ENCODE peak calls at places on chromosomes 16 and 17, in five cellular contexts. One of them, this sample, is unnamed.

GRCh38 chr16:74291577-74292208 is 4.9 kb upstream of the PSMD7 start:
- DNase-seq in kidney epithelial cell: no peak
- DNase-seq in brain microvascular endothelial cell: no peak
- DNase-seq in A549: no peak
- DNase-seq in cardiac fibroblast: no peak
- DNase-seq in this sample: peak

GRCh38 chr16:10584956-10585561 is 4.7 kb upstream of the EMP2 start:
- DNase-seq in brain microvascular endothelial cell: peak
- DNase-seq in A549: no peak
- DNase-seq in kidney epithelial cell: no peak
- DNase-seq in cardiac fibroblast: no peak
- DNase-seq in this sample: peak

GRCh38 chr16:87356491-87356853 is 27.1 kb downstream of the FBXO31 start:
- DNase-seq in cardiac fibroblast: no peak
- DNase-seq in brain microvascular endothelial cell: no peak
- DNase-seq in A549: no peak
- DNase-seq in kidney epithelial cell: no peak
- DNase-seq in this sample: no peak

GRCh38 chr16:3094289-3095027 is 4.6 kb downstream of the ZSCAN10 start:
- DNase-seq in brain microvascular endothelial cell: peak
- DNase-seq in A549: no peak
- DNase-seq in cardiac fibroblast: peak
- DNase-seq in kidney epithelial cell: no peak
- DNase-seq in this sample: peak

GRCh38 chr17:58710948-58711552 is 18.6 kb downstream of the RAD51C start:
- DNase-seq in cardiac fibroblast: peak
- DNase-seq in brain microvascular endothelial cell: peak
- DNase-seq in kidney epithelial cell: no peak
- DNase-seq in A549: no peak
- DNase-seq in this sample: peak

GRCh38 chr17:44079877-44080821 is 9.6 kb downstream of the G6PC3 start:
- DNase-seq in cardiac fibroblast: no peak
- DNase-seq in A549: no peak
- DNase-seq in kidney epithelial cell: no peak
- DNase-seq in brain microvascular endothelial cell: no peak
- DNase-seq in this sample: no peak

GRCh38 chr16:67873435-67874146 is 739 bp downstream of the EDC4 start:
- DNase-seq in brain microvascular endothelial cell: no peak
- DNase-seq in cardiac fibroblast: peak
- DNase-seq in kidney epithelial cell: no peak
- DNase-seq in A549: no peak
- DNase-seq in this sample: no peak

GRCh38 chr17:9208381-9208780 is 187.1 kb downstream of the NTN1 start:
- DNase-seq in cardiac fibroblast: no peak
- DNase-seq in brain microvascular endothelial cell: no peak
- DNase-seq in A549: no peak
- DNase-seq in kidney epithelial cell: no peak
- DNase-seq in this sample: no peak

GRCh38 chr16:49419016-49419415 is 45.4 kb downstream of the C16orf78 start:
- DNase-seq in brain microvascular endothelial cell: no peak
- DNase-seq in kidney epithelial cell: no peak
- DNase-seq in A549: no peak
- DNase-seq in cardiac fibroblast: no peak
- DNase-seq in this sample: no peak

GRCh38 chr16:89210165-89210903 is 7.2 kb upstream of the ZNF778 start:
- DNase-seq in kidney epithelial cell: no peak
- DNase-seq in cardiac fibroblast: no peak
- DNase-seq in brain microvascular endothelial cell: no peak
- DNase-seq in A549: no peak
- DNase-seq in this sample: no peak

GRCh38 chr17:81685108-81685507 is 1.3 kb downstream of the HGS start:
- DNase-seq in brain microvascular endothelial cell: peak
- DNase-seq in kidney epithelial cell: peak
- DNase-seq in A549: peak
- DNase-seq in cardiac fibroblast: peak
- DNase-seq in this sample: peak

GRCh38 chr17:17981330-17981729 is 8.7 kb downstream of the DRC3 start:
- DNase-seq in cardiac fibroblast: no peak
- DNase-seq in kidney epithelial cell: no peak
- DNase-seq in A549: no peak
- DNase-seq in brain microvascular endothelial cell: no peak
- DNase-seq in this sample: no peak

GRCh38 chr16:89633064-89633631 is 19.7 kb downstream of the DPEP1 start:
- DNase-seq in cardiac fibroblast: no peak
- DNase-seq in A549: peak
- DNase-seq in brain microvascular endothelial cell: peak
- DNase-seq in kidney epithelial cell: no peak
- DNase-seq in this sample: peak

GRCh38 chr16:49499018-49499785 is 125.6 kb downstream of the C16orf78 start:
- DNase-seq in brain microvascular endothelial cell: no peak
- DNase-seq in A549: no peak
- DNase-seq in cardiac fibroblast: no peak
- DNase-seq in kidney epithelial cell: no peak
- DNase-seq in this sample: no peak

GRCh38 chr17:46178550-46179198 is 14.6 kb downstream of the KANSL1 start:
- DNase-seq in kidney epithelial cell: no peak
- DNase-seq in A549: no peak
- DNase-seq in cardiac fibroblast: no peak
- DNase-seq in brain microvascular endothelial cell: peak
- DNase-seq in this sample: no peak

GRCh38 chr16:65509172-65509571 is 387.3 kb upstream of the CDH11 start:
- DNase-seq in brain microvascular endothelial cell: no peak
- DNase-seq in cardiac fibroblast: no peak
- DNase-seq in A549: no peak
- DNase-seq in kidney epithelial cell: no peak
- DNase-seq in this sample: no peak

GRCh38 chr17:32240745-32241144 is 24.9 kb upstream of the RHBDL3 start:
- DNase-seq in kidney epithelial cell: no peak
- DNase-seq in cardiac fibroblast: peak
- DNase-seq in A549: no peak
- DNase-seq in brain microvascular endothelial cell: peak
- DNase-seq in this sample: no peak

GRCh38 chr16:86403541-86404163 is 106.7 kb upstream of the FOXF1 start:
- DNase-seq in A549: no peak
- DNase-seq in kidney epithelial cell: no peak
- DNase-seq in brain microvascular endothelial cell: no peak
- DNase-seq in cardiac fibroblast: peak
- DNase-seq in this sample: peak

GRCh38 chr17:82400206-82400605 is 17.9 kb upstream of the HEXD start:
- DNase-seq in brain microvascular endothelial cell: no peak
- DNase-seq in cardiac fibroblast: peak
- DNase-seq in A549: no peak
- DNase-seq in kidney epithelial cell: no peak
- DNase-seq in this sample: no peak

GRCh38 chr17:37137070-37137610 is 188.4 kb downstream of the AATF start:
- DNase-seq in kidney epithelial cell: no peak
- DNase-seq in cardiac fibroblast: no peak
- DNase-seq in brain microvascular endothelial cell: no peak
- DNase-seq in A549: no peak
- DNase-seq in this sample: no peak

GRCh38 chr17:11644265-11645212 is 46.3 kb downstream of the DNAH9 start:
- DNase-seq in cardiac fibroblast: peak
- DNase-seq in brain microvascular endothelial cell: peak
- DNase-seq in A549: peak
- DNase-seq in kidney epithelial cell: peak
- DNase-seq in this sample: peak

GRCh38 chr16:24255446-24256352 is at the start of gene CACNG3:
- DNase-seq in kidney epithelial cell: no peak
- DNase-seq in brain microvascular endothelial cell: peak
- DNase-seq in A549: peak
- DNase-seq in cardiac fibroblast: peak
- DNase-seq in this sample: no peak

GRCh38 chr17:80871341-80871740 is 120.3 kb upstream of the CHMP6 start:
- DNase-seq in brain microvascular endothelial cell: no peak
- DNase-seq in cardiac fibroblast: no peak
- DNase-seq in kidney epithelial cell: no peak
- DNase-seq in A549: no peak
- DNase-seq in this sample: no peak

GRCh38 chr17:14307560-14308024 is 6.7 kb downstream of the HS3ST3B1 start:
- DNase-seq in brain microvascular endothelial cell: peak
- DNase-seq in kidney epithelial cell: no peak
- DNase-seq in A549: no peak
- DNase-seq in cardiac fibroblast: no peak
- DNase-seq in this sample: peak

GRCh38 chr16:57475711-57476339 is 10.5 kb downstream of the DOK4 start:
- DNase-seq in brain microvascular endothelial cell: peak
- DNase-seq in kidney epithelial cell: no peak
- DNase-seq in cardiac fibroblast: peak
- DNase-seq in A549: peak
- DNase-seq in this sample: no peak

GRCh38 chr17:38585056-38585804 is 20.5 kb downstream of the SRCIN1 start:
- DNase-seq in kidney epithelial cell: no peak
- DNase-seq in brain microvascular endothelial cell: no peak
- DNase-seq in cardiac fibroblast: no peak
- DNase-seq in A549: no peak
- DNase-seq in this sample: no peak

DNA sequence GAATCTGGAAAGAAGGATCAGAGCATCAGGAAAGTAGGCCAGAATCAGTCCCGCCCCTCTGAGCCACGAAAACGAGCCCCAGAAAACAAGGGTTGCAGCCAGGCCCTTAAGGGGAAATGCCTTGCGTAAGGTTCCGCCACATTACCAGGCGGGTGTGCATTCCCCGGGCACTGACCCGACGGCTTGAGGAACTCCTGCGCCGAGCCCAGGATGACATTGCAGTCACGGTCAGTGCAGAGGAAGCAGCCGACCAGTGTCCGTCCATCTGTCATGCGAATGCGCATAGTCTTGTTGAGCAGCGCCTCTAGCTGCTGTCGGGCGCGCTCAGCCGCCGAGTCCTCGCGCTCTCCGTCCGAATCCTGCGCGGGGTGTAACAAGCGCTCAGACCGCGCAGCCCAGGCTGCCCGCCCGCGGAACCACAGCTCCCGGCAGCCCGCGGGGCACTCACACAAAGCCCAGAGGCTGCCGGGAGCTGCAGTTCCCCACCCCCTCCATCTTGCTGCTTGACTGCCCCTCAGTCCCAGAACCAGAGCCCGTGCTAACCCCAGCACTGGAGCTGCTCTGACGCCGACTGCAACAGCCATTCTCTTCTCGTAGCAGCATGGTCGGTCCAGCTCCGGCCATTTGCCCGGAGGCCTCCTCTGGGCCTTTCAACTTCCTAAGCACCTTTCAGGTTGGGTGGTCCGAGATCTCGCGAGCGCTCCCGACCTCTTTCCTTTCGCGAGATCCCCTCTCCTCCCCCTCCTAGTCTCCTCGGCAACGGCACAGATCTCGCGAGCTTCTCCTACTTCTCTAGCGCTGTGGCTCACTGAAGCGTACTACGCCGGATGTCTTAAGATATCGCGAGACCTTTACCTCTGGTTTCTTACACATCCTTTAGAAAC is at the start of gene NAA38:
- DNase-seq in A549: peak
- DNase-seq in cardiac fibroblast: peak
- DNase-seq in brain microvascular endothelial cell: peak
- DNase-seq in kidney epithelial cell: peak
- DNase-seq in this sample: peak
- TF ChIP-seq CTCF in A549: peak
- TF ChIP-seq CTCF in cardiac fibroblast: peak
- TF ChIP-seq CTCF in brain microvascular endothelial cell: peak
- TF ChIP-seq CTCF in kidney epithelial cell: peak
- TF ChIP-seq CTCF in this sample: peak

GRCh38 chr16:53446090-53446489 is 11.8 kb downstream of the RBL2 start:
- DNase-seq in kidney epithelial cell: no peak
- DNase-seq in A549: no peak
- DNase-seq in brain microvascular endothelial cell: no peak
- DNase-seq in cardiac fibroblast: no peak
- DNase-seq in this sample: no peak
- TF ChIP-seq CTCF in kidney epithelial cell: no peak
- TF ChIP-seq CTCF in A549: no peak
- TF ChIP-seq CTCF in brain microvascular endothelial cell: no peak
- TF ChIP-seq CTCF in cardiac fibroblast: no peak
- TF ChIP-seq CTCF in this sample: no peak

GRCh38 chr17:5785867-5786509 is 201.7 kb upstream of the NLRP1 start:
- DNase-seq in cardiac fibroblast: no peak
- DNase-seq in A549: no peak
- DNase-seq in brain microvascular endothelial cell: peak
- DNase-seq in kidney epithelial cell: peak
- DNase-seq in this sample: peak
- TF ChIP-seq CTCF in cardiac fibroblast: peak
- TF ChIP-seq CTCF in A549: no peak
- TF ChIP-seq CTCF in brain microvascular endothelial cell: peak
- TF ChIP-seq CTCF in kidney epithelial cell: no peak
- TF ChIP-seq CTCF in this sample: peak

GRCh38 chr16:81697321-81697885 is 81.7 kb upstream of the PLCG2 start:
- DNase-seq in cardiac fibroblast: peak
- DNase-seq in kidney epithelial cell: peak
- DNase-seq in A549: peak
- DNase-seq in brain microvascular endothelial cell: peak
- DNase-seq in this sample: peak
- TF ChIP-seq CTCF in cardiac fibroblast: peak
- TF ChIP-seq CTCF in kidney epithelial cell: peak
- TF ChIP-seq CTCF in A549: peak
- TF ChIP-seq CTCF in brain microvascular endothelial cell: peak
- TF ChIP-seq CTCF in this sample: peak

GRCh38 chr17:39937462-39937861 is 9.9 kb downstream of the LRRC3C start:
- DNase-seq in brain microvascular endothelial cell: no peak
- DNase-seq in cardiac fibroblast: no peak
- DNase-seq in A549: no peak
- DNase-seq in kidney epithelial cell: no peak
- DNase-seq in this sample: no peak

GRCh38 chr17:39939588-39940419 is 12.3 kb downstream of the LRRC3C start:
- DNase-seq in brain microvascular endothelial cell: peak
- DNase-seq in cardiac fibroblast: peak
- DNase-seq in kidney epithelial cell: no peak
- DNase-seq in A549: peak
- DNase-seq in this sample: peak

GRCh38 chr17:39935896-39936295 is 8.4 kb downstream of the LRRC3C start:
- DNase-seq in brain microvascular endothelial cell: no peak
- DNase-seq in A549: no peak
- DNase-seq in cardiac fibroblast: peak
- DNase-seq in kidney epithelial cell: no peak
- DNase-seq in this sample: no peak

GRCh38 chr17:39939031-39939430 is 11.5 kb downstream of the LRRC3C start:
- DNase-seq in cardiac fibroblast: no peak
- DNase-seq in A549: no peak
- DNase-seq in brain microvascular endothelial cell: no peak
- DNase-seq in kidney epithelial cell: no peak
- DNase-seq in this sample: no peak

GRCh38 chr17:39938140-39938869 is 10.8 kb downstream of the LRRC3C start:
- DNase-seq in A549: no peak
- DNase-seq in cardiac fibroblast: no peak
- DNase-seq in kidney epithelial cell: no peak
- DNase-seq in brain microvascular endothelial cell: no peak
- DNase-seq in this sample: no peak
- TF ChIP-seq CTCF in A549: no peak
- TF ChIP-seq CTCF in cardiac fibroblast: no peak
- TF ChIP-seq CTCF in kidney epithelial cell: no peak
- TF ChIP-seq CTCF in brain microvascular endothelial cell: no peak
- TF ChIP-seq CTCF in this sample: no peak

GRCh38 chr17:34378664-34379101 is 15.7 kb upstream of the CCL1 start:
- DNase-seq in brain microvascular endothelial cell: no peak
- DNase-seq in kidney epithelial cell: no peak
- DNase-seq in A549: no peak
- DNase-seq in cardiac fibroblast: no peak
- DNase-seq in this sample: no peak
- TF ChIP-seq CTCF in brain microvascular endothelial cell: no peak
- TF ChIP-seq CTCF in kidney epithelial cell: no peak
- TF ChIP-seq CTCF in A549: no peak
- TF ChIP-seq CTCF in cardiac fibroblast: no peak
- TF ChIP-seq CTCF in this sample: no peak

This sample was measured in HFFc6.